ENCODE peak calls at places on chromosomes 4 and X, in four cellular contexts. X, E, F and L are unnamed samples.

GRCh38 chr4:138045036-138045435 is 197.1 kb downstream of the SLC7A11 start:
- DNase-seq in X (no peak), E (no peak), F (no peak), L (no peak)

GRCh38 chr4:109671350-109671749 is 31.9 kb downstream of the CASP6 start:
- DNase-seq in X (no peak), E (no peak), F (no peak), L (no peak)

GRCh38 chr4:110046588-110047049 is 133.9 kb downstream of the EGF start:
- DNase-seq in X (no peak), E (peak; percentile 68), F (no peak), L (no peak)

GRCh38 chr4:71566856-71567255 is 217.0 kb downstream of the GC start:
- DNase-seq in X (no peak), E (no peak), F (no peak), L (no peak)

GRCh38 chr4:3676907-3677495 is 89.2 kb upstream of the ADRA2C start:
- DNase-seq in X (no peak), E (no peak), F (no peak), L (no peak)

GRCh38 chr4:173801876-173802713 is 272.1 kb upstream of the HAND2 start:
- DNase-seq in X (no peak), E (peak; percentile 15), F (no peak), L (no peak)

GRCh38 chr4:122783301-122784215 is 43.1 kb upstream of the FGF2 start:
- DNase-seq in X (peak; percentile 65), E (peak; percentile 87), F (peak; percentile 72), L (peak; percentile 94)

GRCh38 chr4:85953651-85954018 is 406.2 kb downstream of the MAPK10 start:
- DNase-seq in X (no peak), E (peak; percentile 19), F (no peak), L (no peak)

GRCh38 chrX:36908801-36909403 is 99.3 kb upstream of the FAM47C start:
- DNase-seq in X (no peak), E (peak; percentile 29), F (no peak), L (no peak)

GRCh38 chr4:161466321-161466720 is 697.5 kb downstream of the FSTL5 start:
- DNase-seq in X (no peak), E (no peak), F (no peak), L (no peak)

GRCh38 chr4:68129793-68130192 is at the start of gene TMPRSS11F:
- DNase-seq in X (no peak), E (no peak), F (no peak), L (no peak)

GRCh38 chrX:8647176-8647575 is 84.8 kb downstream of the ANOS1 start:
- DNase-seq in X (no peak), E (no peak), F (no peak), L (no peak)

GRCh38 chrX:135421932-135422809 is at the start of gene SMIM10L2A:
- DNase-seq in X (no peak), E (no peak), F (peak; percentile 59), L (no peak)

GRCh38 chr4:20624783-20625364 is 75.4 kb upstream of the PACRGL start:
- DNase-seq in X (no peak), E (peak; percentile 8), F (no peak), L (no peak)

GRCh38 chrX:41377624-41378023 is 43.7 kb downstream of the DDX3X start:
- DNase-seq in X (no peak), E (no peak), F (no peak), L (no peak)

GRCh38 chrX:97597954-97598353 is 714.2 kb downstream of the RPA4 start:
- DNase-seq in X (no peak), E (no peak), F (no peak), L (peak; percentile 38)

GRCh38 chr4:57378766-57379165 is 268.6 kb upstream of the IGFBP7 start:
- DNase-seq in X (no peak), E (peak; percentile 2), F (no peak), L (no peak)

GRCh38 chr4:74311696-74312313 is 3.5 kb downstream of the EPGN start:
- DNase-seq in X (peak; percentile 23), E (peak; percentile 62), F (no peak), L (no peak)

GRCh38 chr4:2363951-2364653 is 54.3 kb downstream of the ZFYVE28 start:
- DNase-seq in X (no peak), E (no peak), F (no peak), L (no peak)

GRCh38 chr4:6124386-6125102 is 75.8 kb downstream of the JAKMIP1 start:
- DNase-seq in X (no peak), E (no peak), F (no peak), L (peak; percentile 13)

GRCh38 chr4:6123976-6124375 is 76.4 kb downstream of the JAKMIP1 start:
- DNase-seq in X (no peak), E (no peak), F (no peak), L (no peak)

GRCh38 chr4:6125103-6125651 is 75.2 kb downstream of the JAKMIP1 start:
- DNase-seq in X (no peak), E (no peak), F (no peak), L (peak; percentile 22)

GRCh38 chr4:6128221-6128871 is 72.0 kb downstream of the JAKMIP1 start:
- DNase-seq in X (peak; percentile 54), E (no peak), F (no peak), L (no peak)

GRCh38 chr4:6126971-6127745 is 73.2 kb downstream of the JAKMIP1 start:
- DNase-seq in X (no peak), E (no peak), F (no peak), L (no peak)
- H2AK5ac ChIP-seq in X (peak overlapping the region; percentile 31), E (no peak overlapping the region), F (no peak overlapping the region), L (no peak overlapping the region)

GRCh38 chr4:140140566-140140965 is 13.4 kb downstream of the MAML3 start:
- DNase-seq in X (no peak), E (no peak), F (no peak), L (no peak)
- H2AK5ac ChIP-seq in X (no peak overlapping the region), E (peak overlapping the region; percentile 39), F (no peak overlapping the region), L (no peak overlapping the region)

GRCh38 chr4:39043058-39043696 is 11.0 kb upstream of the TMEM156 start:
- DNase-seq in X (no peak), E (peak; percentile 75), F (no peak), L (no peak)

GRCh38 chr4:39042365-39042764 is 10.2 kb upstream of the TMEM156 start:
- DNase-seq in X (no peak), E (peak; percentile 34), F (no peak), L (no peak)

GRCh38 chr4:39044364-39044946 is 12.2 kb upstream of the TMEM156 start:
- DNase-seq in X (peak; percentile 91), E (peak; percentile 93), F (peak; percentile 89), L (peak; percentile 94)

GRCh38 chr4:39044947-39045734 is 12.9 kb upstream of the TMEM156 start:
- DNase-seq in X (peak; percentile 11), E (no peak), F (peak; percentile 65), L (peak; percentile 44)

DNA sequence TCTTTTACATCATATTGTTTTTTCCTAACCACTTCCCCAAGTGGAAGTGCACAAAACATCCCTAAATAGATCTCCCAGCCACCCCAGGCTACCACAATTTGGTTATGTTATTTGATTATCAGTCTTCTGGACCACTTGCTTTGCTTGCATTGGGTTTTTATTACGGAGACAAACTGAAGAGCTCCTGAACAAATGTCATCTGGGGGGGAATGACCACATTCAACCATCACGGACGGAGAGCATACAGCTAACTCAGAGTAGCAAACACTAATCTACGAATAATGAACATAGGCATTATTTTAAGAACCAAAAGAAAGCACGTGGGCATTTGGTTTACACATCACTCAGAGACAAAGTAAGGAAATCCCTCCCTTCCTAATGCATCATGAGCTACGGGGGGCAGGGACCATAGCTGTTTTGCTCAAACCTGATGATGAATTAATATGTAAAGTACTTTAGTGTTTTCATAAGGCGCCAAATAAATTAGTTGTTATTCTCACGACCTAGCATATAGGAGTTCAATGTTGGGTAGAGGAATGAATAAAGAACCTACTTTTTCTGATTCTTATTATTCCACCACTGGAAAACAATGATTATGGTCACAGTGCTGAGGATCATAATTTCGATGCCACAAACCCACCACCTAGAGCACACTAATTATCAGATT is 11.6 kb upstream of the TMEM156 start:
- DNase-seq in X (no peak), E (peak; percentile 52), F (no peak), L (no peak)
- H2AK5ac ChIP-seq in X (no peak overlapping the region), E (peak overlapping the region; percentile 90), F (no peak overlapping the region), L (no peak overlapping the region)

DNA sequence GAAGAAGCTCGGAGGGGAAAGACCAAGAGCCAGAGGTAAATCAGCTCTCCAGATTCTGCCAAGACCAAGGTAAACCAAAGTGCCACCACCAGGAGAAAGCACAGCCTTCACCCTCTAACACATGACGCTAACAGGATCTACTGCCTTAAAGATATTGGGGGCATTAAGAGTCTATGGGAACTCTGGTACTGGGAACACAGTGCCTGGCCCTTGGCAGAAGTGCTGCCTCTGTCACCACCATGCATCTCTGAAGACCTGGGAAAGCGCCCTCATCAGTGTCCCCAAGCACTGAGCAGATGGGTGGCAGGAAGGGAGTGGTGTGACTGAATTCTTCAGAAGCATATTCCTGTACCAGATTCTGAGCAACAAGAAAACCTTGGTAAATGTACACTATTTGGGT is 1.3 kb downstream of the QDPR start:
- DNase-seq in X (no peak), E (no peak), F (no peak), L (no peak)
- H2AK5ac ChIP-seq in X (no peak overlapping the region), E (no peak overlapping the region), F (no peak overlapping the region), L (no peak overlapping the region)

GRCh38 chr4:8557151-8558076 is 22.8 kb upstream of the GPR78 start:
- DNase-seq in X (no peak), E (no peak), F (no peak), L (no peak)

GRCh38 chr4:8560265-8561047 is 19.7 kb upstream of the GPR78 start:
- DNase-seq in X (no peak), E (no peak), F (no peak), L (no peak)

GRCh38 chr4:8558080-8558960 is 21.9 kb upstream of the GPR78 start:
- DNase-seq in X (no peak), E (no peak), F (no peak), L (no peak)

GRCh38 chr4:8559011-8559410 is 21.2 kb upstream of the GPR78 start:
- DNase-seq in X (no peak), E (no peak), F (no peak), L (no peak)

GRCh38 chr4:8559524-8560264 is 20.5 kb upstream of the GPR78 start:
- DNase-seq in X (no peak), E (no peak), F (no peak), L (no peak)
- H2AK5ac ChIP-seq in X (no peak overlapping the region), E (no peak overlapping the region), F (peak overlapping the region; percentile 3), L (no peak overlapping the region)

GRCh38 chr4:54541426-54542118 is 116.2 kb upstream of the KIT start:
- DNase-seq in X (no peak), E (peak; percentile 54), F (no peak), L (no peak)

GRCh38 chr4:54542119-54542438 is 115.7 kb upstream of the KIT start:
- DNase-seq in X (no peak), E (no peak), F (no peak), L (no peak)

GRCh38 chr4:54542540-54543041 is 115.2 kb upstream of the KIT start:
- DNase-seq in X (no peak), E (peak; percentile 16), F (no peak), L (no peak)

GRCh38 chr4:54539500-54540029 is 118.2 kb upstream of the KIT start:
- DNase-seq in X (peak; percentile 71), E (peak; percentile 46), F (peak; percentile 78), L (peak; percentile 83)

DNA sequence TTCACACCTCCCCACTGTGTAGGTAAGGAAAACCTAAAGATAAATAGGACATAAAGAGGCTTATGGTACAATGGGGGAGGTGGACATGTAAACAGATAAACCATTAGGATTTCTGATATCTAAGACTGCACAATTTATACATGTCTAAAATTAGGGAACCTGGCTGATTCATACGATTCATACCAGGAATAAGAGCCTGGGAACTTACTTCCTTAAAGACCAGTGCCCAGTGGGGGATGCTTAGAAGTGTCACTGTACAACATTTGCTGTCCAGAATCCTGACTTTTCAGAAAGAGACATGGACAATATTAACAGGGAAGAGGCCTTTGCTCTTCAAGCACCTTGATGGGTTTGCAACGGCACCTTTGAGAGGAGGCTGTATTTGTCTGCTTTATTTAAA is 116.8 kb upstream of the KIT start:
- DNase-seq in X (no peak), E (no peak), F (no peak), L (no peak)
- H2AK5ac ChIP-seq in X (no peak overlapping the region), E (peak overlapping the region; percentile 97), F (no peak overlapping the region), L (no peak overlapping the region)